ENCODE peak calls at places on chromosomes 16 and 17, in seven cellular contexts. D, K, T, C, Y, N and X are unnamed samples. For H3K27me3, the result is how much of the 10 kb centered on the place peaks cover.

GRCh38 chr17:50371526-50371925 is 1.5 kb downstream of the MRPL27 start:
- DNase-seq in T (no peak), D (no peak), K (no peak), N (no peak), Y (no peak), C (no peak), X (no peak)

GRCh38 chr17:4533522-4534502 is 21.4 kb downstream of the MYBBP1A start:
- DNase-seq in Y (peak), K (peak), N (peak), D (no peak), C (peak), T (no peak), X (no peak)

GRCh38 chr16:79347176-79347715 is 253.3 kb downstream of the MAF start:
- DNase-seq in C (no peak), T (no peak), D (no peak), Y (no peak), N (no peak), K (no peak), X (no peak)

GRCh38 chr16:8866884-8867482 is 1.8 kb downstream of the CARHSP1 start:
- DNase-seq in D (peak), C (peak), Y (peak), T (no peak), N (peak), K (no peak), X (no peak)

GRCh38 chr17:35496470-35497290 is 40.8 kb downstream of the SLFN12L start:
- DNase-seq in T (no peak), D (no peak), K (no peak), N (no peak), Y (no peak), C (no peak), X (no peak)

GRCh38 chr16:85707528-85708095 is 18.9 kb upstream of the GINS2 start:
- DNase-seq in T (no peak), D (no peak), Y (no peak), C (peak), K (no peak), N (no peak), X (no peak)

GRCh38 chr16:79128706-79129105 is 471.8 kb downstream of the MAF start:
- DNase-seq in T (no peak), D (no peak), K (no peak), C (no peak), Y (no peak), N (no peak), X (no peak)

GRCh38 chr16:72895951-72896350 is 152.0 kb downstream of the ZFHX3 start:
- DNase-seq in K (no peak), T (no peak), C (no peak), N (no peak), Y (no peak), D (no peak), X (no peak)

GRCh38 chr17:21705021-21705601 is 12.8 kb downstream of the KCNJ18 start:
- DNase-seq in K (no peak), Y (no peak), C (no peak), D (no peak), N (no peak), T (no peak), X (no peak)

GRCh38 chr17:75604034-75604695 is 16.6 kb downstream of the MYO15B start:
- DNase-seq in C (peak), T (no peak), Y (peak), K (no peak), N (peak), D (no peak), X (no peak)

GRCh38 chr16:85555549-85556455 is 57.3 kb upstream of the GSE1 start:
- DNase-seq in C (peak), K (no peak), D (peak), Y (peak), T (no peak), N (no peak), X (no peak)

GRCh38 chr17:50908140-50908859 is 42.1 kb upstream of the TOB1 start:
- DNase-seq in D (no peak), N (no peak), C (no peak), T (no peak), K (no peak), Y (no peak), X (no peak)

GRCh38 chr17:42548070-42548837 is 4.5 kb upstream of the HSD17B1 start:
- DNase-seq in C (peak), K (no peak), Y (no peak), T (no peak), D (peak), N (peak), X (no peak)

GRCh38 chr17:29155235-29155965 is 24.8 kb downstream of the MYO18A start:
- DNase-seq in N (no peak), D (no peak), T (peak), C (peak), Y (no peak), K (no peak), X (no peak)

GRCh38 chr16:65782537-65783290 is 583.8 kb upstream of the CDH5 start:
- DNase-seq in T (peak), D (no peak), K (no peak), Y (no peak), N (no peak), C (no peak), X (peak)

GRCh38 chr17:77644981-77645380 is 313.5 kb upstream of the TNRC6C start:
- DNase-seq in D (no peak), K (no peak), T (no peak), C (no peak), N (peak), Y (peak), X (no peak)

GRCh38 chr17:77535435-77535834 is 394.7 kb downstream of the SEC14L1 start:
- DNase-seq in T (no peak), C (no peak), D (no peak), K (no peak), Y (no peak), N (no peak), X (no peak)

GRCh38 chr17:37446027-37446426 is 39.3 kb downstream of the TADA2A start:
- DNase-seq in N (peak), Y (no peak), D (no peak), T (no peak), C (no peak), K (no peak), X (no peak)

GRCh38 chr16:17380613-17381012 is 90.1 kb downstream of the XYLT1 start:
- DNase-seq in C (no peak), K (no peak), Y (no peak), T (peak), D (no peak), N (no peak), X (no peak)

GRCh38 chr16:30096862-30097563 is 1.0 kb upstream of the YPEL3 start:
- DNase-seq in T (no peak), K (no peak), D (no peak), Y (no peak), N (peak), C (no peak), X (no peak)

GRCh38 chr17:79997004-79997673 is 38.5 kb downstream of the TBC1D16 start:
- DNase-seq in Y (no peak), C (no peak), D (no peak), N (no peak), T (no peak), K (no peak), X (no peak)

GRCh38 chr17:45234641-45235040 is 13.0 kb downstream of the FMNL1 start:
- DNase-seq in N (peak), D (peak), K (no peak), Y (no peak), C (no peak), T (no peak), X (no peak)

GRCh38 chr17:8628172-8628571 is 2.4 kb downstream of the MYH10 start:
- DNase-seq in D (peak), Y (no peak), N (peak), C (no peak), T (no peak), K (no peak), X (no peak)

GRCh38 chr17:44349553-44350070 is 4.5 kb downstream of the GRN start:
- DNase-seq in D (no peak), C (no peak), Y (no peak), T (no peak), N (no peak), K (no peak), X (no peak)

GRCh38 chr16:65617421-65617820 is 495.6 kb upstream of the CDH11 start:
- DNase-seq in Y (no peak), D (no peak), C (no peak), T (no peak), N (no peak), K (no peak), X (no peak)

GRCh38 chr17:33328129-33328528 is 35.0 kb upstream of the ASIC2 start:
- DNase-seq in C (no peak), N (peak), T (peak), K (no peak), D (peak), Y (no peak), X (no peak)

GRCh38 chr16:75820672-75821071 is 94.4 kb upstream of the CPHXL start:
- DNase-seq in T (no peak), Y (no peak), C (no peak), N (no peak), K (no peak), D (no peak), X (no peak)

GRCh38 chr17:19647697-19648474 is 665 bp upstream of the ALDH3A2 start:
- DNase-seq in K (peak), D (peak), Y (peak), N (peak), T (peak), C (peak), X (no peak)

GRCh38 chr17:37317867-37318266 is 57.9 kb upstream of the C17orf78 start:
- DNase-seq in C (no peak), Y (no peak), N (no peak), D (no peak), T (no peak), K (no peak), X (no peak)

GRCh38 chr17:28968269-28968913 is 17.1 kb upstream of the PHF12 start:
- DNase-seq in C (no peak), N (peak), K (no peak), T (no peak), Y (no peak), D (peak), X (no peak)

GRCh38 chr17:82031885-82032627 is 578 bp downstream of the RAC3 start:
- DNase-seq in K (no peak), N (peak), C (peak), Y (no peak), T (no peak), D (peak), X (no peak)

GRCh38 chr17:50199651-50200446 is 1.6 kb downstream of the COL1A1 start:
- DNase-seq in N (peak), C (peak), K (no peak), D (peak), T (peak), Y (peak), X (no peak)

GRCh38 chr17:74393323-74393942 is 26.1 kb downstream of the GPR142 start:
- DNase-seq in Y (no peak), C (no peak), N (no peak), D (no peak), K (no peak), T (no peak), X (no peak)

GRCh38 chr17:31115168-31115567 is 20.4 kb downstream of the NF1 start:
- DNase-seq in T (no peak), C (no peak), D (no peak), K (no peak), Y (no peak), N (no peak), X (no peak)

GRCh38 chr17:68248199-68248825 is 469 bp downstream of the AMZ2 start:
- DNase-seq in T (peak), C (peak), N (no peak), Y (no peak), D (no peak), K (no peak), X (no peak)

GRCh38 chr17:48903401-48903800 is 4.8 kb upstream of the UBE2Z start:
- DNase-seq in K (no peak), C (no peak), T (no peak), Y (no peak), N (no peak), D (no peak), X (no peak)

GRCh38 chr17:81493198-81494038 is 19.2 kb downstream of the ACTG1 start:
- DNase-seq in Y (no peak), N (no peak), T (no peak), D (no peak), K (no peak), C (no peak), X (no peak)

GRCh38 chr16:23158114-23158513 is 8.9 kb upstream of the USP31 start:
- DNase-seq in D (no peak), C (no peak), K (no peak), Y (no peak), N (no peak), T (no peak), X (no peak)
- H3K4me3 ChIP-seq in D (no peak), C (no peak), K (no peak), Y (no peak), N (no peak), T (no peak), X (no peak)

GRCh38 chr17:56676807-56677206 is 83.3 kb downstream of the NOG start:
- DNase-seq in K (no peak), C (no peak), N (no peak), T (no peak), D (no peak), Y (no peak), X (no peak)
- H3K27me3 ChIP-seq in K (under half), C (half or more), N (half or more), T (under half), D (under half), Y (under half), X (under half)

DNA sequence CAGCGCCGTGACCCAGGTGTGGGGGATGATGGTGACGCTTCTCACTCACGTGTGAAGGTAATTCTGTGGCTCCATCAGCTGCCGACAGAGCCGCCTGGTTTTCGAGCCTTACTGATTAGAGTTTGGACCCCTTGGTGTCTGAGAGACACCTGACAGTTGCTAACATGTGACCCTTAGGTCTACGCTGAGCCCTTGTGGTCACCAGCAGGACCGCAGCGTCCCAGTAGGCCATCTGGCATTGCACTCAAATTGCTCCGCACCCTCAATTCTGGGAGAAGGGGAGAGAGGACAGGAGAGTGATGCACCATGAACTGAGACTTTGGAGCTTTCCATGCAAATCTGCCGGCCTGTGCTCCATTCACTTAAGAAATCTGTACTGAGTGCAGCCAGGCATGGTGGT is 2.5 kb downstream of the FLYWCH1 start:
- DNase-seq in C (no peak), N (no peak), D (no peak), Y (no peak), T (no peak), K (no peak), X (no peak)
- TF ChIP-seq CTCF in C (no peak), N (peak), D (no peak), Y (no peak), T (no peak), K (no peak), X (no peak)

GRCh38 chr16:658679-659571 is 9.0 kb upstream of the RHOT2 start:
- DNase-seq in N (no peak), Y (no peak), K (no peak), C (no peak), T (no peak), D (no peak), X (no peak)

GRCh38 chr16:659618-660017 is 8.3 kb upstream of the RHOT2 start:
- DNase-seq in T (no peak), D (no peak), K (no peak), N (no peak), C (no peak), Y (no peak), X (no peak)

GRCh38 chr16:661184-661821 is 6.6 kb upstream of the RHOT2 start:
- DNase-seq in Y (no peak), T (no peak), K (no peak), D (no peak), C (no peak), N (no peak), X (no peak)

GRCh38 chr16:660459-661183 is 7.3 kb upstream of the RHOT2 start:
- DNase-seq in K (peak), Y (peak), D (peak), T (peak), C (peak), N (peak), X (no peak)

GRCh38 chr16:660132-660458 is 7.8 kb upstream of the RHOT2 start:
- DNase-seq in K (no peak), D (no peak), C (no peak), Y (no peak), T (no peak), N (no peak), X (no peak)
- H3K4me3 ChIP-seq in K (peak), D (no peak), C (peak), Y (peak), T (no peak), N (no peak), X (no peak)

GRCh38 chr16:49278567-49278827 is 3.1 kb downstream of the CBLN1 start:
- DNase-seq in T (no peak), N (no peak), D (no peak), C (no peak), Y (no peak), K (no peak), X (no peak)
- H3K27me3 ChIP-seq in T (half or more), N (half or more), D (half or more), C (half or more), Y (under half), K (half or more), X (half or more)

GRCh38 chr16:11354733-11355574 is 9.7 kb downstream of the RMI2 start:
- DNase-seq in Y (no peak), T (peak), N (no peak), C (peak), D (no peak), K (no peak), X (no peak)
- TF ChIP-seq CTCF in Y (no peak), T (peak), N (no peak), C (no peak), D (no peak), K (no peak), X (no peak)

GRCh38 chr17:1644493-1645206 is 882 bp downstream of the SCARF1 start:
- DNase-seq in K (no peak), C (no peak), T (peak), N (no peak), D (no peak), Y (no peak), X (no peak)
- H3K4me3 ChIP-seq in K (peak), C (peak), T (no peak), N (no peak), D (no peak), Y (peak), X (no peak)